ENCODE peak calls at places on chromosomes 7 and 10, in nine cellular contexts. One of them, this sample, is unnamed.

GRCh38 chr7:70937424-70937823 is 194.5 kb upstream of the GALNT17 start:
- DNase-seq in A549: no peak
- DNase-seq in GM18507: no peak
- DNase-seq in ureter: no peak
- DNase-seq in NCI-H1694 treated with DMSO at 0.1 percent for 48 hours: no peak
- DNase-seq in stimulated activated CD4-positive, alpha-beta T cell treated with anti-CD3 and anti-CD28 coated beads, Interleukin-15, amount 100 ng/mL, for 1 hour: no peak
- DNase-seq in RPMI7951: no peak
- DNase-seq in heart right ventricle: no peak
- DNase-seq in psoas muscle: no peak
- DNase-seq in this sample: no peak

GRCh38 chr10:130022501-130023299 is 58.6 kb upstream of the EBF3 start:
- DNase-seq in stimulated activated CD4-positive, alpha-beta T cell treated with anti-CD3 and anti-CD28 coated beads, Interleukin-15, amount 100 ng/mL, for 1 hour: no peak
- DNase-seq in A549: no peak
- DNase-seq in psoas muscle: no peak
- DNase-seq in RPMI7951: peak
- DNase-seq in ureter: no peak
- DNase-seq in GM18507: no peak
- DNase-seq in heart right ventricle: no peak
- DNase-seq in NCI-H1694 treated with DMSO at 0.1 percent for 48 hours: no peak
- DNase-seq in this sample: no peak

GRCh38 chr7:81327873-81328272 is 409.0 kb upstream of the SEMA3C start:
- DNase-seq in RPMI7951: no peak
- DNase-seq in heart right ventricle: no peak
- DNase-seq in psoas muscle: no peak
- DNase-seq in A549: no peak
- DNase-seq in stimulated activated CD4-positive, alpha-beta T cell treated with anti-CD3 and anti-CD28 coated beads, Interleukin-15, amount 100 ng/mL, for 1 hour: no peak
- DNase-seq in NCI-H1694 treated with DMSO at 0.1 percent for 48 hours: no peak
- DNase-seq in GM18507: no peak
- DNase-seq in ureter: no peak
- DNase-seq in this sample: no peak

GRCh38 chr10:774661-775244 is 85.3 kb upstream of the DIP2C start:
- DNase-seq in NCI-H1694 treated with DMSO at 0.1 percent for 48 hours: no peak
- DNase-seq in psoas muscle: peak
- DNase-seq in ureter: no peak
- DNase-seq in stimulated activated CD4-positive, alpha-beta T cell treated with anti-CD3 and anti-CD28 coated beads, Interleukin-15, amount 100 ng/mL, for 1 hour: no peak
- DNase-seq in RPMI7951: no peak
- DNase-seq in GM18507: no peak
- DNase-seq in A549: no peak
- DNase-seq in heart right ventricle: no peak
- DNase-seq in this sample: no peak

GRCh38 chr7:114082934-114083647 is 164.3 kb upstream of the PPP1R3A start:
- DNase-seq in stimulated activated CD4-positive, alpha-beta T cell treated with anti-CD3 and anti-CD28 coated beads, Interleukin-15, amount 100 ng/mL, for 1 hour: no peak
- DNase-seq in psoas muscle: peak
- DNase-seq in GM18507: no peak
- DNase-seq in A549: peak
- DNase-seq in heart right ventricle: peak
- DNase-seq in NCI-H1694 treated with DMSO at 0.1 percent for 48 hours: no peak
- DNase-seq in ureter: no peak
- DNase-seq in RPMI7951: no peak
- DNase-seq in this sample: no peak

GRCh38 chr10:49387029-49387428 is 8.9 kb downstream of the DRGX start:
- DNase-seq in RPMI7951: peak
- DNase-seq in NCI-H1694 treated with DMSO at 0.1 percent for 48 hours: no peak
- DNase-seq in ureter: no peak
- DNase-seq in heart right ventricle: no peak
- DNase-seq in GM18507: no peak
- DNase-seq in stimulated activated CD4-positive, alpha-beta T cell treated with anti-CD3 and anti-CD28 coated beads, Interleukin-15, amount 100 ng/mL, for 1 hour: no peak
- DNase-seq in psoas muscle: no peak
- DNase-seq in A549: no peak
- DNase-seq in this sample: no peak

GRCh38 chr10:52523696-52524095 is 209.6 kb downstream of the DKK1 start:
- DNase-seq in stimulated activated CD4-positive, alpha-beta T cell treated with anti-CD3 and anti-CD28 coated beads, Interleukin-15, amount 100 ng/mL, for 1 hour: no peak
- DNase-seq in ureter: no peak
- DNase-seq in RPMI7951: no peak
- DNase-seq in heart right ventricle: no peak
- DNase-seq in GM18507: no peak
- DNase-seq in A549: no peak
- DNase-seq in psoas muscle: no peak
- DNase-seq in NCI-H1694 treated with DMSO at 0.1 percent for 48 hours: no peak
- DNase-seq in this sample: no peak

GRCh38 chr7:25946181-25946580 is 205.8 kb upstream of the NFE2L3 start:
- DNase-seq in RPMI7951: no peak
- DNase-seq in heart right ventricle: no peak
- DNase-seq in GM18507: no peak
- DNase-seq in NCI-H1694 treated with DMSO at 0.1 percent for 48 hours: no peak
- DNase-seq in stimulated activated CD4-positive, alpha-beta T cell treated with anti-CD3 and anti-CD28 coated beads, Interleukin-15, amount 100 ng/mL, for 1 hour: no peak
- DNase-seq in psoas muscle: no peak
- DNase-seq in A549: no peak
- DNase-seq in ureter: no peak
- DNase-seq in this sample: no peak

GRCh38 chr10:103775786-103776185 is 79.6 kb downstream of the SH3PXD2A start:
- DNase-seq in RPMI7951: no peak
- DNase-seq in heart right ventricle: no peak
- DNase-seq in A549: no peak
- DNase-seq in NCI-H1694 treated with DMSO at 0.1 percent for 48 hours: peak
- DNase-seq in ureter: no peak
- DNase-seq in psoas muscle: peak
- DNase-seq in stimulated activated CD4-positive, alpha-beta T cell treated with anti-CD3 and anti-CD28 coated beads, Interleukin-15, amount 100 ng/mL, for 1 hour: no peak
- DNase-seq in GM18507: no peak
- DNase-seq in this sample: no peak

GRCh38 chr10:118374404-118374803 is 32.3 kb upstream of the FAM204A start:
- DNase-seq in ureter: no peak
- DNase-seq in GM18507: no peak
- DNase-seq in heart right ventricle: no peak
- DNase-seq in A549: no peak
- DNase-seq in NCI-H1694 treated with DMSO at 0.1 percent for 48 hours: no peak
- DNase-seq in stimulated activated CD4-positive, alpha-beta T cell treated with anti-CD3 and anti-CD28 coated beads, Interleukin-15, amount 100 ng/mL, for 1 hour: no peak
- DNase-seq in psoas muscle: no peak
- DNase-seq in RPMI7951: peak
- DNase-seq in this sample: no peak

GRCh38 chr10:49415109-49415508 is 19.2 kb upstream of the DRGX start:
- DNase-seq in heart right ventricle: no peak
- DNase-seq in psoas muscle: no peak
- DNase-seq in GM18507: no peak
- DNase-seq in ureter: no peak
- DNase-seq in A549: no peak
- DNase-seq in RPMI7951: no peak
- DNase-seq in stimulated activated CD4-positive, alpha-beta T cell treated with anti-CD3 and anti-CD28 coated beads, Interleukin-15, amount 100 ng/mL, for 1 hour: no peak
- DNase-seq in NCI-H1694 treated with DMSO at 0.1 percent for 48 hours: no peak
- DNase-seq in this sample: no peak

GRCh38 chr7:151782598-151783448 is 94.1 kb downstream of the PRKAG2 start:
- DNase-seq in RPMI7951: peak
- DNase-seq in ureter: peak
- DNase-seq in NCI-H1694 treated with DMSO at 0.1 percent for 48 hours: peak
- DNase-seq in A549: peak
- DNase-seq in heart right ventricle: peak
- DNase-seq in stimulated activated CD4-positive, alpha-beta T cell treated with anti-CD3 and anti-CD28 coated beads, Interleukin-15, amount 100 ng/mL, for 1 hour: peak
- DNase-seq in GM18507: peak
- DNase-seq in psoas muscle: peak
- DNase-seq in this sample: peak

This sample was measured in GM12892.